ENCODE peak calls at places on chromosomes 7 and 10, in nine cellular contexts. J is nucleus accumbens, Z is RPMI8226, U is ELR, E is prostate gland, X is COR-L47, R is Caco-2, S is body of pancreas, N is adrenal gland. Q is an unnamed sample.

GRCh38 chr10:104139221-104139620 is 17.2 kb downstream of the SFR1 start:
- DNase-seq in X (no peak), Z (peak), N (no peak), J (no peak), S (no peak), R (no peak), U (peak), E (no peak), Q (no peak)

GRCh38 chr7:100378114-100378760 is 5.0 kb downstream of the PILRA start:
- DNase-seq in N (no peak), S (no peak), R (no peak), J (no peak), E (no peak), U (no peak), Z (no peak), X (no peak), Q (no peak)

GRCh38 chr7:40499718-40500117 is 364.9 kb downstream of the SUGCT start:
- DNase-seq in Z (no peak), J (no peak), X (no peak), S (no peak), E (no peak), U (no peak), N (no peak), R (no peak), Q (no peak)

GRCh38 chr10:23358357-23358756 is 13.8 kb upstream of the C10orf67 start:
- DNase-seq in R (no peak), X (no peak), E (no peak), Z (no peak), N (no peak), J (no peak), U (peak), S (no peak), Q (no peak)

GRCh38 chr7:103934508-103934907 is 55.0 kb downstream of the RELN start:
- DNase-seq in X (peak), R (no peak), Z (no peak), S (no peak), U (no peak), J (no peak), N (no peak), E (no peak), Q (no peak)

GRCh38 chr7:1260236-1260635 is 27.6 kb downstream of the UNCX start:
- DNase-seq in N (no peak), Z (no peak), S (no peak), X (no peak), U (no peak), R (no peak), J (no peak), E (no peak), Q (no peak)

GRCh38 chr7:73631558-73631957 is 7.2 kb upstream of the MLXIPL start:
- DNase-seq in Z (no peak), S (no peak), E (no peak), U (no peak), X (no peak), N (no peak), R (no peak), J (no peak), Q (no peak)

GRCh38 chr10:70480254-70480861 is 1.8 kb downstream of the PALD1 start:
- DNase-seq in N (no peak), Z (peak), R (no peak), U (no peak), X (no peak), E (no peak), S (peak), J (no peak), Q (peak)

GRCh38 chr7:121793716-121794115 is 79.2 kb upstream of the PTPRZ1 start:
- DNase-seq in X (no peak), N (no peak), S (no peak), U (no peak), Z (no peak), J (no peak), E (no peak), R (no peak), Q (no peak)

GRCh38 chr7:131218727-131219128 is 108.9 kb upstream of the MKLN1 start:
- DNase-seq in N (no peak), E (no peak), J (no peak), R (no peak), U (no peak), Z (peak), X (no peak), S (no peak), Q (no peak)